ENCODE peak calls at places on chromosomes 11 and 22, in nine cellular contexts. Z is heart left ventricle, W is A549, X is body of pancreas, D is IMR-90, Q is ovary, U is right lobe of liver, F is breast epithelium, Y is uterus. L is an unnamed sample. For H3K9me3, the result is how much of the 10 kb centered on the place peaks cover.

GRCh38 chr11:86067230-86068137 is 1.4 kb downstream of the PICALM start:
- DNase-seq in X (no peak), D (no peak), Q (no peak), W (no peak), U (no peak), Y (no peak), F (no peak), Z (no peak), L (no peak)

GRCh38 chr11:112555491-112556364 is 295.1 kb upstream of the PLET1 start:
- DNase-seq in D (peak), W (peak), F (no peak), X (peak), U (peak), Q (peak), Z (peak), Y (peak), L (no peak)

GRCh38 chr22:36687516-36687915 is 16.0 kb downstream of the CACNG2 start:
- DNase-seq in Q (no peak), D (no peak), U (no peak), X (no peak), Y (no peak), W (no peak), F (no peak), Z (no peak), L (no peak)

GRCh38 chr11:47980093-47980906 is at the start of gene PTPRJ:
- DNase-seq in W (peak), Q (peak), U (peak), Z (peak), X (peak), F (peak), Y (peak), D (peak), L (no peak)

GRCh38 chr22:39893526-39893925 is at the start of gene ENTHD1:
- DNase-seq in Y (no peak), X (no peak), W (no peak), D (no peak), U (no peak), Q (no peak), Z (no peak), F (no peak), L (no peak)

GRCh38 chr11:69638941-69639681 is 1.8 kb upstream of the CCND1 start:
- DNase-seq in W (peak), Z (peak), Q (peak), D (peak), U (peak), X (peak), Y (peak), F (peak), L (peak)

GRCh38 chr11:19756675-19757475 is 44.2 kb downstream of the NAV2 start:
- DNase-seq in X (no peak), W (no peak), Q (peak), D (no peak), Z (peak), Y (no peak), U (no peak), F (no peak), L (no peak)

GRCh38 chr11:114316980-114317675 is 20.9 kb downstream of the NNMT start:
- DNase-seq in F (no peak), U (no peak), Y (no peak), W (no peak), X (peak), Q (no peak), D (no peak), Z (no peak), L (no peak)

GRCh38 chr11:10478066-10478465 is 23.0 kb downstream of the AMPD3 start:
- DNase-seq in F (peak), Z (no peak), Q (no peak), D (no peak), W (no peak), X (no peak), Y (peak), U (no peak), L (no peak)

GRCh38 chr22:25710501-25710900 is 31.5 kb upstream of the MYO18B start:
- DNase-seq in W (no peak), Z (no peak), U (no peak), Q (no peak), X (no peak), Y (no peak), D (no peak), F (no peak), L (no peak)

GRCh38 chr11:94806436-94806835 is 38.3 kb downstream of the AMOTL1 start:
- DNase-seq in D (no peak), Y (no peak), X (no peak), Q (no peak), U (no peak), Z (no peak), F (no peak), W (no peak), L (no peak)

GRCh38 chr11:107576497-107577086 is 11.1 kb upstream of the ALKBH8 start:
- DNase-seq in F (no peak), U (peak), D (peak), Q (no peak), W (peak), Y (no peak), X (peak), Z (no peak), L (peak)

GRCh38 chr11:130165601-130166456 is 6.2 kb downstream of the ST14 start:
- DNase-seq in U (no peak), F (no peak), W (no peak), Q (no peak), D (no peak), Y (no peak), Z (peak), X (no peak), L (no peak)

GRCh38 chr22:21991774-21992173 is 9.2 kb upstream of the TOP3B start:
- DNase-seq in U (no peak), F (no peak), Y (no peak), W (no peak), Q (no peak), X (no peak), D (no peak), Z (no peak), L (no peak)

GRCh38 chr11:106697058-106697457 is 321.2 kb downstream of the GUCY1A2 start:
- DNase-seq in Y (no peak), Q (no peak), F (no peak), W (no peak), X (no peak), U (no peak), D (peak), Z (no peak), L (no peak)

GRCh38 chr11:120221115-120221752 is 10.4 kb downstream of the OAF start:
- DNase-seq in Y (no peak), Z (no peak), U (no peak), Q (no peak), D (no peak), X (peak), F (no peak), W (no peak), L (no peak)

GRCh38 chr11:115555336-115556090 is 51.3 kb upstream of the CADM1 start:
- DNase-seq in X (no peak), F (no peak), D (no peak), W (no peak), Q (no peak), Z (no peak), Y (no peak), U (no peak), L (no peak)

GRCh38 chr11:87006035-87006434 is 31.7 kb upstream of the TMEM135 start:
- DNase-seq in Q (no peak), U (no peak), D (no peak), F (no peak), W (no peak), Y (no peak), Z (no peak), X (no peak), L (no peak)

GRCh38 chr11:72084076-72084475 is 3.4 kb downstream of the LRRC51 start:
- DNase-seq in Q (no peak), U (no peak), Y (no peak), W (no peak), Z (no peak), F (no peak), X (no peak), D (no peak), L (no peak)

GRCh38 chr11:40032331-40032730 is 1427.1 kb downstream of the LRRC4C start:
- DNase-seq in Y (no peak), U (no peak), D (no peak), Z (no peak), W (no peak), F (no peak), Q (no peak), X (no peak), L (no peak)

GRCh38 chr11:22539851-22540376 is 85.7 kb downstream of the FANCF start:
- DNase-seq in D (peak), X (peak), U (no peak), Z (no peak), Y (no peak), W (no peak), Q (no peak), F (no peak), L (peak)

DNA sequence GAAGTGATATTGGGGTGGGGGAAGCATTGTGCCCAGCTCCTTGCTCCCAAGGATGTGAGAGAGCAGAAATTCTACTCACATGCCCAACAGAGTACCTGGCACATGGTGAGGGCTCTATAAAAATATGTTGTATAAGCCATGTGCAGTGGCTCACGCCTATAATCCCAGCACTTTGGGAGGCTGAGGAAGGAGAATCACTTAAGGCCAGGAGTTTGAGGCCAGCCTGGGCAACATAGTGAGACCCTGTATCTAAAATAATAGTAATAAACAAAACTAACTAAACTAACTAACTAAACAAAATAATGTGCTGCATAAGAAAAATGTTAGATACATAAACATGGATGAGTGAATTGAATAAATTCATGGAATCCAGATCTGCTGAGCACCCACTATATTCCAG is 33.2 kb upstream of the LRRC32 start:
- DNase-seq in U (no peak), Q (no peak), F (no peak), Y (no peak), Z (no peak), X (no peak), W (no peak), D (no peak), L (no peak)
- H3K27ac ChIP-seq in U (no peak), Q (no peak), F (no peak), Y (no peak), Z (no peak), X (no peak), W (peak), D (no peak), L (no peak)

DNA sequence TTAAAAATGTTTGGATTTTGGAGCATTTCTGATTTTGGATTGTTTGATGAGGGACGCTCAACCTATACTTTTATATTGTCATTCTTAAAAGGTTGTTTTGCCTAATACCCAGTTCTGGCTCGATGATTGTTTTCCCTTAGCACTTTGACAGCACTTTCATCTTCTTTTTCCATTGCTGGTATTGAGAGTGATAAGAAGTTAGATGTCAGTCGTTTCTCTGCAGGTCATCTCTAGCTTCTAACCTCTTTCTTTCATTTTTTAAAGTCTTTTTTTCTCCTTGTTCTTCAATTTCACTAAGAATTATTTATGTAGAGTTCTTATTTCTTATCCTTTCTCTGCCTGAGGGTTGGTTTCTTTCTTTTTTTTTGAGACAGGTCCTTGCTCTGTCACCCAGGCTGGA is 18.8 kb downstream of the PPP6R3 start:
- DNase-seq in W (no peak), Q (no peak), X (no peak), Y (no peak), Z (no peak), D (no peak), U (no peak), F (no peak), L (no peak)
- H3K9me3 ChIP-seq in W (under half), Q (under half), X (under half), Y (under half), Z (under half), D (under half), U (under half), F (under half), L (under half)

DNA sequence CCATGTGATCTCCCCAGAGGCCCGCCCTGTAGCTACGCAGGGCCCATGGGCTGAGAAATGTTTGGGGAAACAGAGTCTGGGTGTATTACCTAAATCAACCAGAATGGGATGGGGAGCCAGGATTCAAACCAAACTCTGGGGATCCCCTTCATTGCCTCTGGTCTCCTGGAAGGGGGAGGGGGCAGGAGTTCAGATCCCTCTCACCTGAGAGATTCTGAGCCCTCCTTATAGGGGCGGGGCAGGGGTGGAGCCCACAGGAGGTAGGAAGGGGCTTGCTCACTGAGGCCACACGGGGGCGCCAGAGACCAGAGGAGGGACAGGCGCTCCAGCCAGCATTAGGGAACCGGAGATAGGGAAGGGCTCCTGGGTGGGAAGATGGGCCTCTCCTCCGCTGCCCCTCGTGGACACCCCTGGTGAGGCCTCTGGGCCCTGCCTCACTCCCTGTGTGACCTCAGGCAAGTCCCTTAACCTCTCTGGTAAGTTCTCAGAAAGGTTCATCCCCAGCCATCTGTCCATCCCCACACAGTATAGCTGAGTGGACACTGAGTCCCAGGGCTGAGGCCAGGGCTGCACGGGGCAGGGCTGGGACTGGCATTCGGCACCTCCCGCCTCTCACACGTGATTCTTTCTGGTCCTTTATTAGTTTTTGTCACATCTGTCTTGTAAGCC is 2.7 kb upstream of the CDC42BPG start:
- DNase-seq in D (peak), W (peak), Q (peak), F (peak), Y (peak), X (peak), Z (peak), U (peak), L (peak)
- TF ChIP-seq POLR2A in D (peak), W (no peak), Q (no peak), F (no peak), Y (no peak), X (no peak), Z (no peak), U (no peak), L (no peak)

GRCh38 chr22:31828739-31829138 is 74.9 kb downstream of the DEPDC5 start:
- DNase-seq in X (no peak), Y (no peak), W (no peak), F (no peak), D (no peak), Q (no peak), Z (no peak), U (no peak), L (no peak)
- H3K27ac ChIP-seq in X (no peak), Y (no peak), W (peak), F (no peak), D (no peak), Q (no peak), Z (no peak), U (no peak), L (no peak)

L was measured in tibial nerve.